ENCODE peak calls at places on chromosomes 13 and 19, in nine cellular contexts. One of them, this sample, is unnamed.

GRCh38 chr19:7792286-7792685 is 29.2 kb downstream of the CLEC4M start:
- DNase-seq in lower leg skin: no peak
- DNase-seq in tibial nerve: no peak
- DNase-seq in astrocyte of the spinal cord: no peak
- DNase-seq in ascending aorta: no peak
- DNase-seq in PC-9: peak; percentile 89
- DNase-seq in heart left ventricle: no peak
- DNase-seq in tibial artery: no peak
- DNase-seq in fibroblast of lung: no peak
- DNase-seq in this sample: peak; percentile 5

GRCh38 chr13:76715621-76716020 is 170.6 kb downstream of the KCTD12 start:
- DNase-seq in tibial artery: no peak
- DNase-seq in tibial nerve: no peak
- DNase-seq in heart left ventricle: no peak
- DNase-seq in fibroblast of lung: no peak
- DNase-seq in ascending aorta: no peak
- DNase-seq in lower leg skin: no peak
- DNase-seq in PC-9: no peak
- DNase-seq in astrocyte of the spinal cord: no peak
- DNase-seq in this sample: no peak

GRCh38 chr13:100075700-100076587 is 12.9 kb upstream of the PCCA start:
- DNase-seq in ascending aorta: no peak
- DNase-seq in astrocyte of the spinal cord: no peak
- DNase-seq in tibial artery: no peak
- DNase-seq in tibial nerve: no peak
- DNase-seq in fibroblast of lung: no peak
- DNase-seq in heart left ventricle: no peak
- DNase-seq in lower leg skin: no peak
- DNase-seq in PC-9: no peak
- DNase-seq in this sample: no peak

GRCh38 chr13:113655358-113656014 is 2.5 kb downstream of the ATP4B start:
- DNase-seq in fibroblast of lung: no peak
- DNase-seq in heart left ventricle: peak; percentile 17
- DNase-seq in tibial artery: peak; percentile 24
- DNase-seq in lower leg skin: no peak
- DNase-seq in astrocyte of the spinal cord: no peak
- DNase-seq in PC-9: no peak
- DNase-seq in tibial nerve: no peak
- DNase-seq in ascending aorta: no peak
- DNase-seq in this sample: no peak

GRCh38 chr19:14519860-14520407 is 1.7 kb upstream of the DNAJB1 start:
- DNase-seq in lower leg skin: no peak
- DNase-seq in ascending aorta: no peak
- DNase-seq in PC-9: peak; percentile 98
- DNase-seq in astrocyte of the spinal cord: peak; percentile 88
- DNase-seq in tibial artery: no peak
- DNase-seq in fibroblast of lung: peak; percentile 63
- DNase-seq in heart left ventricle: no peak
- DNase-seq in tibial nerve: no peak
- DNase-seq in this sample: no peak

GRCh38 chr19:58279042-58279924 is 528 bp downstream of the ZNF8 start:
- DNase-seq in ascending aorta: peak; percentile 72
- DNase-seq in tibial artery: peak; percentile 84
- DNase-seq in lower leg skin: peak; percentile 57
- DNase-seq in fibroblast of lung: peak; percentile 66
- DNase-seq in heart left ventricle: peak; percentile 88
- DNase-seq in astrocyte of the spinal cord: peak; percentile 48
- DNase-seq in PC-9: peak; percentile 38
- DNase-seq in tibial nerve: peak; percentile 45
- DNase-seq in this sample: peak; percentile 76

GRCh38 chr13:92158335-92158734 is 759.9 kb downstream of the GPC5 start:
- DNase-seq in fibroblast of lung: peak; percentile 79
- DNase-seq in tibial artery: no peak
- DNase-seq in ascending aorta: no peak
- DNase-seq in heart left ventricle: no peak
- DNase-seq in lower leg skin: no peak
- DNase-seq in tibial nerve: no peak
- DNase-seq in PC-9: no peak
- DNase-seq in astrocyte of the spinal cord: peak; percentile 67
- DNase-seq in this sample: peak; percentile 13

GRCh38 chr19:49212302-49212701 is 54.7 kb downstream of the TRPM4 start:
- DNase-seq in fibroblast of lung: peak; percentile 11
- DNase-seq in heart left ventricle: peak; percentile 45
- DNase-seq in astrocyte of the spinal cord: no peak
- DNase-seq in lower leg skin: no peak
- DNase-seq in tibial artery: no peak
- DNase-seq in PC-9: peak; percentile 65
- DNase-seq in tibial nerve: no peak
- DNase-seq in ascending aorta: no peak
- DNase-seq in this sample: no peak

GRCh38 chr19:48726573-48726972 is 7.0 kb upstream of the MAMSTR start:
- DNase-seq in lower leg skin: no peak
- DNase-seq in tibial artery: no peak
- DNase-seq in astrocyte of the spinal cord: no peak
- DNase-seq in heart left ventricle: no peak
- DNase-seq in fibroblast of lung: no peak
- DNase-seq in ascending aorta: no peak
- DNase-seq in PC-9: no peak
- DNase-seq in tibial nerve: no peak
- DNase-seq in this sample: no peak

GRCh38 chr19:4267101-4267900 is 11.8 kb upstream of the SHD start:
- DNase-seq in heart left ventricle: peak; percentile 34
- DNase-seq in tibial artery: no peak
- DNase-seq in fibroblast of lung: peak; percentile 39
- DNase-seq in PC-9: peak; percentile 42
- DNase-seq in lower leg skin: peak; percentile 35
- DNase-seq in ascending aorta: peak; percentile 69
- DNase-seq in tibial nerve: peak; percentile 56
- DNase-seq in astrocyte of the spinal cord: peak; percentile 29
- DNase-seq in this sample: peak; percentile 10

GRCh38 chr13:24680258-24680920 is at the start of gene ATP12A:
- DNase-seq in tibial artery: no peak
- DNase-seq in fibroblast of lung: no peak
- DNase-seq in ascending aorta: no peak
- DNase-seq in tibial nerve: no peak
- DNase-seq in lower leg skin: no peak
- DNase-seq in heart left ventricle: no peak
- DNase-seq in astrocyte of the spinal cord: no peak
- DNase-seq in PC-9: no peak
- DNase-seq in this sample: no peak

GRCh38 chr19:3079578-3079977 is 14.6 kb upstream of the GNA11 start:
- DNase-seq in tibial artery: no peak
- DNase-seq in fibroblast of lung: no peak
- DNase-seq in astrocyte of the spinal cord: no peak
- DNase-seq in lower leg skin: no peak
- DNase-seq in tibial nerve: no peak
- DNase-seq in PC-9: no peak
- DNase-seq in heart left ventricle: no peak
- DNase-seq in ascending aorta: no peak
- DNase-seq in this sample: no peak

GRCh38 chr19:3084943-3085342 is 9.2 kb upstream of the GNA11 start:
- DNase-seq in tibial artery: no peak
- DNase-seq in fibroblast of lung: no peak
- DNase-seq in heart left ventricle: no peak
- DNase-seq in PC-9: no peak
- DNase-seq in astrocyte of the spinal cord: no peak
- DNase-seq in ascending aorta: no peak
- DNase-seq in tibial nerve: no peak
- DNase-seq in lower leg skin: no peak
- DNase-seq in this sample: no peak

GRCh38 chr19:3080281-3080680 is 13.9 kb upstream of the GNA11 start:
- DNase-seq in fibroblast of lung: peak; percentile 64
- DNase-seq in PC-9: no peak
- DNase-seq in astrocyte of the spinal cord: peak; percentile 75
- DNase-seq in lower leg skin: no peak
- DNase-seq in ascending aorta: no peak
- DNase-seq in tibial nerve: peak; percentile 41
- DNase-seq in tibial artery: peak; percentile 82
- DNase-seq in heart left ventricle: no peak
- DNase-seq in this sample: peak; percentile 36

GRCh38 chr19:3083964-3084363 is 10.2 kb upstream of the GNA11 start:
- DNase-seq in tibial artery: no peak
- DNase-seq in tibial nerve: no peak
- DNase-seq in ascending aorta: no peak
- DNase-seq in lower leg skin: no peak
- DNase-seq in fibroblast of lung: no peak
- DNase-seq in PC-9: no peak
- DNase-seq in astrocyte of the spinal cord: no peak
- DNase-seq in heart left ventricle: no peak
- DNase-seq in this sample: no peak

DNA sequence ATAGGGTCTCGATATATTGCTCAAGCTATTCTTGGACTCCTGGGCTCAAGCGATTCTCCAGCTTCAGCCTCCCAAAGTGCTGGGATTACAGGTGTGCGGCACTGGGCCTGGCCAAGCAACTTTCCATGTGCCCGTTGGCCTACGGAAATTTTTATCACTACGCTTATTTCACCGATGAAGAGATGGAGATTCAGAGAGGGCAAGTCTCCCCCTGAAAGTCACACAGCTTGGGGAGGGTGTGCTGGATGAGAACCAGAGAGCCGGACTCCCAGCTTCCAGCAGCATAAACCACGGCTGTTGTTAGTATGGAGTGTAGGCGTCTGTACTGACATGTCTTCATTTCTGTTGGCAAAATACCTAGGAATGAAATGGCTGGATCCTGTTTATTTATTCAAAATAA is 11.8 kb upstream of the GNA11 start:
- DNase-seq in astrocyte of the spinal cord: no peak
- DNase-seq in heart left ventricle: no peak
- DNase-seq in lower leg skin: no peak
- DNase-seq in fibroblast of lung: no peak
- DNase-seq in tibial artery: no peak
- DNase-seq in PC-9: no peak
- DNase-seq in ascending aorta: no peak
- DNase-seq in tibial nerve: no peak
- DNase-seq in this sample: no peak
- TF ChIP-seq CTCF in astrocyte of the spinal cord: no peak
- TF ChIP-seq CTCF in heart left ventricle: no peak
- TF ChIP-seq CTCF in lower leg skin: no peak
- TF ChIP-seq CTCF in fibroblast of lung: no peak
- TF ChIP-seq CTCF in tibial artery: no peak
- TF ChIP-seq CTCF in PC-9: no peak
- TF ChIP-seq CTCF in ascending aorta: no peak
- TF ChIP-seq CTCF in tibial nerve: no peak
- TF ChIP-seq CTCF in this sample: no peak

DNA sequence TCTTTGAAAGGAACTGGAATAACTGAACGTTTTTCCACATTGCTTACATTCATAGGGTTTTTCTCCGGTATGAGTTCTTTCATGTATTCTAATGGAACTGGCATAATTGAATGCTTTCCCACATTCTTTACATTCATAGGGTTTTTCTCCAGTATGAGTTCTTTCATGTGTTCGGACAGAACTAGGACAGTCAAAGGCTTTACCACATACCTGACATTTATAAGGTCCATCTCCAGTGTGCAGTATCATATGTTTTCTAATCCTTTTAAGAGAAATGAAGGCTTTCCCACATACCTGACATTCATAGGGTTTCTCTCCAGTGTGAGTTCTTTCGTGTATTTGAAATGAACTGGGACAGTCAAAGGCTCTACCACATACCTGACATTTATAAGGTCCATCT is 24.7 kb downstream of the ZNF564 start:
- DNase-seq in tibial nerve: no peak
- DNase-seq in tibial artery: no peak
- DNase-seq in lower leg skin: no peak
- DNase-seq in fibroblast of lung: no peak
- DNase-seq in heart left ventricle: no peak
- DNase-seq in astrocyte of the spinal cord: no peak
- DNase-seq in ascending aorta: no peak
- DNase-seq in PC-9: no peak
- DNase-seq in this sample: no peak
- H3K4me3 ChIP-seq in tibial nerve: no peak overlapping the region
- H3K4me3 ChIP-seq in tibial artery: no peak overlapping the region
- H3K4me3 ChIP-seq in lower leg skin: no peak overlapping the region
- H3K4me3 ChIP-seq in fibroblast of lung: no peak overlapping the region
- H3K4me3 ChIP-seq in heart left ventricle: no peak overlapping the region
- H3K4me3 ChIP-seq in astrocyte of the spinal cord: no peak overlapping the region
- H3K4me3 ChIP-seq in ascending aorta: peak overlapping the region; percentile 25
- H3K4me3 ChIP-seq in PC-9: peak overlapping the region; percentile 28
- H3K4me3 ChIP-seq in this sample: no peak overlapping the region

GRCh38 chr13:101941095-101941777 is 460.6 kb downstream of the FGF14 start:
- DNase-seq in tibial artery: no peak
- DNase-seq in tibial nerve: no peak
- DNase-seq in ascending aorta: no peak
- DNase-seq in heart left ventricle: no peak
- DNase-seq in fibroblast of lung: peak; percentile 46
- DNase-seq in lower leg skin: no peak
- DNase-seq in PC-9: peak; percentile 2
- DNase-seq in astrocyte of the spinal cord: peak; percentile 27
- DNase-seq in this sample: peak; percentile 11
- TF ChIP-seq CTCF in tibial artery: no peak
- TF ChIP-seq CTCF in tibial nerve: no peak
- TF ChIP-seq CTCF in ascending aorta: no peak
- TF ChIP-seq CTCF in heart left ventricle: no peak
- TF ChIP-seq CTCF in fibroblast of lung: peak; percentile 35
- TF ChIP-seq CTCF in lower leg skin: no peak
- TF ChIP-seq CTCF in PC-9: peak; percentile 44
- TF ChIP-seq CTCF in astrocyte of the spinal cord: peak; percentile 40
- TF ChIP-seq CTCF in this sample: peak; percentile 61

GRCh38 chr19:42629191-42629590 is 34.5 kb upstream of the CEACAM8 start:
- DNase-seq in tibial nerve: no peak
- DNase-seq in tibial artery: no peak
- DNase-seq in ascending aorta: no peak
- DNase-seq in PC-9: no peak
- DNase-seq in lower leg skin: no peak
- DNase-seq in astrocyte of the spinal cord: no peak
- DNase-seq in heart left ventricle: no peak
- DNase-seq in fibroblast of lung: no peak
- DNase-seq in this sample: no peak
- H3K4me3 ChIP-seq in tibial nerve: no peak overlapping the region
- H3K4me3 ChIP-seq in tibial artery: no peak overlapping the region
- H3K4me3 ChIP-seq in ascending aorta: no peak overlapping the region
- H3K4me3 ChIP-seq in PC-9: no peak overlapping the region
- H3K4me3 ChIP-seq in lower leg skin: no peak overlapping the region
- H3K4me3 ChIP-seq in astrocyte of the spinal cord: no peak overlapping the region
- H3K4me3 ChIP-seq in heart left ventricle: no peak overlapping the region
- H3K4me3 ChIP-seq in fibroblast of lung: no peak overlapping the region
- H3K4me3 ChIP-seq in this sample: no peak overlapping the region

GRCh38 chr13:25886438-25887214 is 165.2 kb downstream of the SHISA2 start:
- DNase-seq in fibroblast of lung: peak; percentile 95
- DNase-seq in ascending aorta: no peak
- DNase-seq in tibial nerve: no peak
- DNase-seq in astrocyte of the spinal cord: peak; percentile 90
- DNase-seq in PC-9: no peak
- DNase-seq in heart left ventricle: no peak
- DNase-seq in lower leg skin: no peak
- DNase-seq in tibial artery: no peak
- DNase-seq in this sample: peak; percentile 77
- TF ChIP-seq CTCF in fibroblast of lung: no peak
- TF ChIP-seq CTCF in ascending aorta: no peak
- TF ChIP-seq CTCF in tibial nerve: no peak
- TF ChIP-seq CTCF in astrocyte of the spinal cord: no peak
- TF ChIP-seq CTCF in PC-9: no peak
- TF ChIP-seq CTCF in heart left ventricle: no peak
- TF ChIP-seq CTCF in lower leg skin: no peak
- TF ChIP-seq CTCF in tibial artery: no peak
- TF ChIP-seq CTCF in this sample: no peak

This sample was measured in brain microvascular endothelial cell.